ENCODE peak calls at places on chromosomes 6 and 20, in five cellular contexts. One of them, this sample, is unnamed.

GRCh38 chr6:35079311-35080000 is 61.7 kb downstream of the TCP11 start:
- DNase-seq in GM13976: no peak
- DNase-seq in erythroblast: no peak
- DNase-seq in kidney epithelial cell: no peak
- DNase-seq in GM20000: no peak
- DNase-seq in this sample: no peak

GRCh38 chr20:50304883-50305635 is 114.4 kb downstream of the CEBPB start:
- DNase-seq in GM13976: no peak
- DNase-seq in erythroblast: no peak
- DNase-seq in kidney epithelial cell: no peak
- DNase-seq in GM20000: no peak
- DNase-seq in this sample: no peak

GRCh38 chr20:12061471-12061870 is 143.8 kb downstream of the BTBD3 start:
- DNase-seq in GM13976: no peak
- DNase-seq in erythroblast: no peak
- DNase-seq in kidney epithelial cell: no peak
- DNase-seq in GM20000: no peak
- DNase-seq in this sample: no peak

GRCh38 chr6:133297657-133298056 is 56.5 kb downstream of the EYA4 start:
- DNase-seq in GM13976: no peak
- DNase-seq in erythroblast: no peak
- DNase-seq in kidney epithelial cell: no peak
- DNase-seq in GM20000: no peak
- DNase-seq in this sample: no peak

GRCh38 chr6:82843291-82843885 is 222.3 kb downstream of the UBE3D start:
- DNase-seq in GM13976: no peak
- DNase-seq in erythroblast: no peak
- DNase-seq in kidney epithelial cell: no peak
- DNase-seq in GM20000: no peak
- DNase-seq in this sample: peak

GRCh38 chr20:8155229-8155628 is 23.2 kb downstream of the PLCB1 start:
- DNase-seq in GM13976: no peak
- DNase-seq in erythroblast: no peak
- DNase-seq in kidney epithelial cell: no peak
- DNase-seq in GM20000: no peak
- DNase-seq in this sample: no peak

GRCh38 chr6:147459772-147460171 is 48.7 kb upstream of the SAMD5 start:
- DNase-seq in GM13976: no peak
- DNase-seq in erythroblast: no peak
- DNase-seq in kidney epithelial cell: no peak
- DNase-seq in GM20000: no peak
- DNase-seq in this sample: no peak

GRCh38 chr6:30154709-30155521 is 6.1 kb downstream of the TRIM10 start:
- DNase-seq in GM13976: no peak
- DNase-seq in erythroblast: no peak
- DNase-seq in kidney epithelial cell: peak
- DNase-seq in GM20000: no peak
- DNase-seq in this sample: peak

GRCh38 chr20:32288225-32288849 is 10.9 kb downstream of the KIF3B start:
- DNase-seq in GM13976: no peak
- DNase-seq in erythroblast: no peak
- DNase-seq in kidney epithelial cell: no peak
- DNase-seq in GM20000: no peak
- DNase-seq in this sample: no peak

GRCh38 chr6:12709116-12709515 is 7.5 kb upstream of the PHACTR1 start:
- DNase-seq in GM13976: no peak
- DNase-seq in erythroblast: no peak
- DNase-seq in kidney epithelial cell: peak
- DNase-seq in GM20000: no peak
- DNase-seq in this sample: peak

GRCh38 chr6:116572162-116572561 is 858 bp downstream of the RWDD1 start:
- DNase-seq in GM13976: no peak
- DNase-seq in erythroblast: peak
- DNase-seq in kidney epithelial cell: no peak
- DNase-seq in GM20000: peak
- DNase-seq in this sample: no peak

GRCh38 chr6:148559848-148560433 is 186.9 kb upstream of the UST start:
- DNase-seq in GM13976: peak
- DNase-seq in erythroblast: peak
- DNase-seq in kidney epithelial cell: no peak
- DNase-seq in GM20000: peak
- DNase-seq in this sample: no peak

GRCh38 chr20:62970307-62971210 is 18.1 kb downstream of the SLC17A9 start:
- DNase-seq in GM13976: no peak
- DNase-seq in erythroblast: no peak
- DNase-seq in kidney epithelial cell: no peak
- DNase-seq in GM20000: no peak
- DNase-seq in this sample: no peak

GRCh38 chr6:39048481-39049399 is at the start of gene GLP1R:
- DNase-seq in GM13976: no peak
- DNase-seq in erythroblast: no peak
- DNase-seq in kidney epithelial cell: no peak
- DNase-seq in GM20000: no peak
- DNase-seq in this sample: no peak

GRCh38 chr6:106000935-106001334 is 85.2 kb upstream of the PRDM1 start:
- DNase-seq in GM13976: no peak
- DNase-seq in erythroblast: no peak
- DNase-seq in kidney epithelial cell: no peak
- DNase-seq in GM20000: no peak
- DNase-seq in this sample: no peak

GRCh38 chr6:133854633-133855598 is 34.0 kb upstream of the TCF21 start:
- DNase-seq in GM13976: peak
- DNase-seq in erythroblast: no peak
- DNase-seq in kidney epithelial cell: no peak
- DNase-seq in GM20000: no peak
- DNase-seq in this sample: no peak

GRCh38 chr20:46701057-46701456 is 8.4 kb upstream of the SLC2A10 start:
- DNase-seq in GM13976: no peak
- DNase-seq in erythroblast: no peak
- DNase-seq in kidney epithelial cell: no peak
- DNase-seq in GM20000: no peak
- DNase-seq in this sample: no peak

GRCh38 chr20:18705906-18706305 is 107.7 kb upstream of the SCP2D1 start:
- DNase-seq in GM13976: no peak
- DNase-seq in erythroblast: no peak
- DNase-seq in kidney epithelial cell: no peak
- DNase-seq in GM20000: no peak
- DNase-seq in this sample: no peak

GRCh38 chr6:5073992-5074391 is 11.1 kb upstream of the PPP1R3G start:
- DNase-seq in GM13976: no peak
- DNase-seq in erythroblast: no peak
- DNase-seq in kidney epithelial cell: no peak
- DNase-seq in GM20000: no peak
- DNase-seq in this sample: no peak

GRCh38 chr20:45297786-45298497 is 8.7 kb upstream of the RBPJL start:
- DNase-seq in GM13976: no peak
- DNase-seq in erythroblast: no peak
- DNase-seq in kidney epithelial cell: no peak
- DNase-seq in GM20000: no peak
- DNase-seq in this sample: no peak

This sample was measured in epithelial cell of proximal tubule.